ENCODE peak calls at places on chromosomes 16 and 17, in five cellular contexts. H, Y, C, M and Z are unnamed samples.

GRCh38 chr17:13735444-13735843 is 133.7 kb upstream of the HS3ST3A1 start:
- DNase-seq in H (no peak), Y (no peak), C (no peak), M (no peak), Z (no peak)

GRCh38 chr17:72120878-72121163 is at the start of gene SOX9:
- DNase-seq in H (no peak), Y (peak; percentile 76), C (peak; percentile 86), M (no peak), Z (peak; percentile 97)

GRCh38 chr17:79890706-79891105 is 51.5 kb upstream of the CBX4 start:
- DNase-seq in H (no peak), Y (no peak), C (no peak), M (peak; percentile 36), Z (no peak)

GRCh38 chr16:59179446-59180082 is 445.4 kb upstream of the GOT2 start:
- DNase-seq in H (no peak), Y (no peak), C (no peak), M (no peak), Z (no peak)

GRCh38 chr16:66226762-66227161 is 139.7 kb upstream of the CDH5 start:
- DNase-seq in H (no peak), Y (no peak), C (no peak), M (no peak), Z (no peak)

GRCh38 chr17:60599220-60599619 is 773 bp upstream of the PPM1D start:
- DNase-seq in H (no peak), Y (no peak), C (no peak), M (no peak), Z (peak; percentile 38)

GRCh38 chr16:35735403-35736251 is 2276.2 kb downstream of the TP53TG3F start:
- DNase-seq in H (no peak), Y (no peak), C (no peak), M (no peak), Z (no peak)

GRCh38 chr17:69227536-69227935 is 1.1 kb downstream of the ABCA10 start:
- DNase-seq in H (no peak), Y (no peak), C (no peak), M (no peak), Z (no peak)

GRCh38 chr16:21001262-21001661 is 100.7 kb downstream of the LYRM1 start:
- DNase-seq in H (no peak), Y (no peak), C (no peak), M (no peak), Z (peak; percentile 31)

GRCh38 chr16:400061-400540 is 1.6 kb upstream of the DECR2 start:
- DNase-seq in H (peak; percentile 49), Y (no peak), C (no peak), M (peak; percentile 82), Z (no peak)

GRCh38 chr17:63571632-63572310 is 21.5 kb downstream of the DCAF7 start:
- DNase-seq in H (no peak), Y (no peak), C (no peak), M (no peak), Z (no peak)

GRCh38 chr16:86077243-86077940 is 178.4 kb downstream of the IRF8 start:
- DNase-seq in H (no peak), Y (no peak), C (peak; percentile 59), M (peak; percentile 39), Z (no peak)

GRCh38 chr16:89918453-89919347 is at the start of gene MC1R:
- DNase-seq in H (peak; percentile 54), Y (peak; percentile 51), C (no peak), M (no peak), Z (peak; percentile 79)

GRCh38 chr16:86378128-86378527 is 132.2 kb upstream of the FOXF1 start:
- DNase-seq in H (no peak), Y (no peak), C (no peak), M (no peak), Z (no peak)

GRCh38 chr17:42422412-42422957 is 571 bp downstream of the CAVIN1 start:
- DNase-seq in H (peak; percentile 55), Y (no peak), C (peak; percentile 77), M (peak; percentile 82), Z (peak; percentile 44)

GRCh38 chr17:78597923-78598545 is 20.8 kb upstream of the DNAH17 start:
- DNase-seq in H (no peak), Y (no peak), C (no peak), M (peak; percentile 15), Z (no peak)

GRCh38 chr17:29590979-29591736 is 1.7 kb upstream of the GIT1 start:
- DNase-seq in H (no peak), Y (no peak), C (peak; percentile 86), M (peak; percentile 85), Z (peak; percentile 58)

GRCh38 chr17:73346763-73347162 is 35.0 kb upstream of the CDC42EP4 start:
- DNase-seq in H (no peak), Y (no peak), C (no peak), M (no peak), Z (no peak)

GRCh38 chr17:48719642-48720262 is 2.6 kb downstream of the PRAC1 start:
- DNase-seq in H (no peak), Y (no peak), C (peak; percentile 43), M (no peak), Z (no peak)

GRCh38 chr17:50074227-50074626 is 18.3 kb downstream of the ITGA3 start:
- DNase-seq in H (no peak), Y (no peak), C (no peak), M (no peak), Z (no peak)

GRCh38 chr16:48158296-48158695 is 2.5 kb upstream of the ABCC12 start:
- DNase-seq in H (no peak), Y (no peak), C (no peak), M (no peak), Z (peak; percentile 54)

GRCh38 chr17:75785770-75786538 is 1.3 kb downstream of the UNK start:
- DNase-seq in H (no peak), Y (no peak), C (peak; percentile 48), M (peak; percentile 20), Z (no peak)

GRCh38 chr16:11743308-11744074 is 834 bp upstream of the TXNDC11 start:
- DNase-seq in H (no peak), Y (no peak), C (peak; percentile 83), M (peak; percentile 84), Z (peak; percentile 36)

GRCh38 chr17:49031965-49032928 is 35.1 kb downstream of the IGF2BP1 start:
- DNase-seq in H (peak; percentile 52), Y (peak; percentile 39), C (no peak), M (no peak), Z (peak; percentile 88)

GRCh38 chr16:86026136-86026905 is 127.4 kb downstream of the IRF8 start:
- DNase-seq in H (no peak), Y (no peak), C (peak; percentile 27), M (no peak), Z (no peak)

GRCh38 chr17:45186955-45187354 is 25.3 kb downstream of the HEXIM2 start:
- DNase-seq in H (no peak), Y (no peak), C (no peak), M (no peak), Z (no peak)

GRCh38 chr17:42979511-42980273 is at the start of gene PTGES3L:
- DNase-seq in H (no peak), Y (peak; percentile 21), C (peak; percentile 82), M (peak; percentile 80), Z (peak; percentile 82)

GRCh38 chr17:47850692-47851573 is at the start of gene SP6:
- DNase-seq in H (peak; percentile 77), Y (peak; percentile 76), C (no peak), M (peak; percentile 85), Z (peak; percentile 70)

GRCh38 chr16:85172465-85173071 is 60.3 kb upstream of the CIBAR2 start:
- DNase-seq in H (no peak), Y (no peak), C (no peak), M (no peak), Z (peak; percentile 65)

GRCh38 chr16:2981899-2982250 is 1.6 kb upstream of the PKMYT1 start:
- DNase-seq in H (no peak), Y (no peak), C (no peak), M (no peak), Z (no peak)

GRCh38 chr16:2981177-2981898 is 1.1 kb upstream of the PKMYT1 start:
- DNase-seq in H (no peak), Y (no peak), C (no peak), M (no peak), Z (no peak)

GRCh38 chr16:2979669-2980226 is 498 bp downstream of the PKMYT1 start:
- DNase-seq in H (no peak), Y (no peak), C (no peak), M (no peak), Z (peak; percentile 56)

GRCh38 chr16:2982402-2982801 is 2.2 kb upstream of the PKMYT1 start:
- DNase-seq in H (no peak), Y (no peak), C (no peak), M (no peak), Z (no peak)

GRCh38 chr16:2980227-2981176 is at the start of gene PKMYT1:
- DNase-seq in H (peak; percentile 97), Y (peak; percentile 89), C (peak; percentile 94), M (peak; percentile 98), Z (peak; percentile 100)
- TF ChIP-seq CTCF in H (no peak), Y (no peak), C (no peak), M (no peak), Z (no peak)

GRCh38 chr17:58693751-58694150 is 1.3 kb downstream of the RAD51C start:
- DNase-seq in H (no peak), Y (no peak), C (no peak), M (no peak), Z (no peak)

GRCh38 chr17:58694302-58694701 is 1.9 kb downstream of the RAD51C start:
- DNase-seq in H (no peak), Y (no peak), C (no peak), M (no peak), Z (no peak)

GRCh38 chr17:58691701-58692238 is at the start of gene TEX14:
- DNase-seq in H (no peak), Y (no peak), C (no peak), M (peak; percentile 77), Z (no peak)

GRCh38 chr17:58693208-58693607 is 806 bp downstream of the RAD51C start:
- DNase-seq in H (no peak), Y (no peak), C (no peak), M (no peak), Z (no peak)

DNA sequence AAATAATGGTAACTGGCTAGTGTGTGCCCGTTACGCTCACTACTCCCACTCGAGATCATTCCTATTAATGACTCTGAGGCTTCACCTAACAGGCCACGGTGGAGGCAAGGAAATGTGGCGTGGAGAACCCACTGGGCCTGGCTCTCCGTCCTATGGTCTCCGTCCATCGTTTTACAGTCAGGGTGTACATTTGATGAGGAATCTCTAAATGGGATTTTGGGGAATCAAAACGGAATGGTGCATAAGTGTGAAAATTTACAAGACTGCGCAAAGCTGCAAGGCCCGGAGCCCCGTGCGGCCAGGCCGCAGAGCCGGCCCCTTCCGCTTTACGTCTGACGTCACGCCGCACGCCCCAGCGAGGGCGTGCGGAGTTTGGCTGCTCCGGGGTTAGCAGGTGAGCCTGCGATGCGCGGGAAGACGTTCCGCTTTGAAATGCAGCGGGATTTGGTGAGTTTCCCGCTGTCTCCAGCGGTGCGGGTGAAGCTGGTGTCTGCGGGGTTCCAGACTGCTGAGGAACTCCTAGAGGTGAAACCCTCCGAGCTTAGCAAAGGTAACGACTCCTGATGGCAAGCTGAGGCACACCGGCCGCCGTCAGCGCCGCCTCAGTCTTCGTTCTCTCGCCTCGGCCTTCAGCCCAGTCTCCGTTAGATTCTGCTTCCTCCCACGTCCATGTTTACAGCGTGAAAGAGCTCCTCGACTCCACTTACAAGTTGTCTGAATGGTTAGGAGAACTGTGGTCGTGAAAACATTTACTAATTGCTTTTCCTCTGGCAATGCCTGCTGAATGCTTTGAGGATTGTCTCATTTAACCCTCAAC is at the start of gene RAD51C:
- DNase-seq in H (peak; percentile 93), Y (peak; percentile 51), C (peak; percentile 91), M (peak; percentile 97), Z (peak; percentile 88)
- TF ChIP-seq CTCF in H (no peak), Y (no peak), C (no peak), M (no peak), Z (no peak)

GRCh38 chr17:18004901-18005305 is 32.2 kb downstream of the DRC3 start:
- DNase-seq in H (no peak), Y (no peak), C (no peak), M (no peak), Z (no peak)
- TF ChIP-seq CTCF in H (no peak), Y (peak; percentile 51), C (no peak), M (no peak), Z (no peak)

GRCh38 chr17:6420173-6420641 is 14.7 kb downstream of the AIPL1 start:
- DNase-seq in H (no peak), Y (peak; percentile 38), C (no peak), M (no peak), Z (no peak)
- TF ChIP-seq CTCF in H (no peak), Y (peak; percentile 55), C (no peak), M (peak; percentile 7), Z (peak; percentile 38)